ENCODE peak calls at places on chromosomes 5 and 9, in nine cellular contexts. One of them, this sample, is unnamed.

GRCh38 chr5:68953151-68953884 is 140.5 kb upstream of the SLC30A5 start:
- DNase-seq in MM.1S: no peak
- DNase-seq in PC-3: no peak
- DNase-seq in GM23248: no peak
- DNase-seq in HCT116: no peak
- DNase-seq in SK-N-SH: no peak
- DNase-seq in GM23338: no peak
- DNase-seq in neural progenitor cell: no peak
- DNase-seq in hepatocyte: no peak
- DNase-seq in this sample: no peak

GRCh38 chr5:33890147-33890546 is 1.6 kb downstream of the ADAMTS12 start:
- DNase-seq in MM.1S: no peak
- DNase-seq in PC-3: no peak
- DNase-seq in GM23248: peak; percentile 17
- DNase-seq in HCT116: no peak
- DNase-seq in GM23338: peak; percentile 10
- DNase-seq in neural progenitor cell: peak; percentile 22
- DNase-seq in hepatocyte: no peak
- DNase-seq in SK-N-SH: no peak
- DNase-seq in this sample: no peak

GRCh38 chr9:133107961-133108793 is 12.9 kb downstream of the RALGDS start:
- DNase-seq in SK-N-SH: no peak
- DNase-seq in neural progenitor cell: no peak
- DNase-seq in MM.1S: no peak
- DNase-seq in PC-3: no peak
- DNase-seq in hepatocyte: no peak
- DNase-seq in GM23338: no peak
- DNase-seq in HCT116: no peak
- DNase-seq in GM23248: no peak
- DNase-seq in this sample: no peak

GRCh38 chr5:77957-78804 is 13.8 kb upstream of the PLEKHG4B start:
- DNase-seq in HCT116: peak; percentile 47
- DNase-seq in hepatocyte: no peak
- DNase-seq in GM23338: peak; percentile 58
- DNase-seq in SK-N-SH: peak; percentile 70
- DNase-seq in GM23248: peak; percentile 63
- DNase-seq in neural progenitor cell: peak; percentile 75
- DNase-seq in MM.1S: peak; percentile 65
- DNase-seq in PC-3: peak; percentile 69
- DNase-seq in this sample: peak; percentile 72

GRCh38 chr9:93099551-93100264 is 3.7 kb downstream of the CARD19 start:
- DNase-seq in hepatocyte: no peak
- DNase-seq in PC-3: no peak
- DNase-seq in SK-N-SH: no peak
- DNase-seq in neural progenitor cell: no peak
- DNase-seq in GM23248: no peak
- DNase-seq in GM23338: no peak
- DNase-seq in MM.1S: no peak
- DNase-seq in HCT116: no peak
- DNase-seq in this sample: no peak

GRCh38 chr9:126916909-126917308 is 2.3 kb downstream of the RALGPS1 start:
- DNase-seq in MM.1S: no peak
- DNase-seq in neural progenitor cell: peak; percentile 28
- DNase-seq in GM23248: no peak
- DNase-seq in SK-N-SH: no peak
- DNase-seq in PC-3: no peak
- DNase-seq in hepatocyte: no peak
- DNase-seq in HCT116: peak; percentile 16
- DNase-seq in GM23338: peak; percentile 58
- DNase-seq in this sample: peak; percentile 30

GRCh38 chr9:133787749-133788015 is 49.5 kb upstream of the SARDH start:
- DNase-seq in GM23338: peak; percentile 63
- DNase-seq in GM23248: peak; percentile 15
- DNase-seq in neural progenitor cell: peak; percentile 61
- DNase-seq in MM.1S: no peak
- DNase-seq in HCT116: no peak
- DNase-seq in SK-N-SH: peak; percentile 77
- DNase-seq in PC-3: no peak
- DNase-seq in hepatocyte: peak; percentile 42
- DNase-seq in this sample: peak; percentile 64

GRCh38 chr5:172420215-172420934 is 34.0 kb downstream of the SH3PXD2B start:
- DNase-seq in SK-N-SH: no peak
- DNase-seq in HCT116: peak; percentile 60
- DNase-seq in GM23248: peak; percentile 93
- DNase-seq in PC-3: peak; percentile 93
- DNase-seq in GM23338: peak; percentile 74
- DNase-seq in MM.1S: peak; percentile 90
- DNase-seq in hepatocyte: peak; percentile 82
- DNase-seq in neural progenitor cell: no peak
- DNase-seq in this sample: peak; percentile 27

GRCh38 chr9:136087741-136088480 is 7.2 kb downstream of the NACC2 start:
- DNase-seq in SK-N-SH: peak; percentile 45
- DNase-seq in HCT116: no peak
- DNase-seq in hepatocyte: no peak
- DNase-seq in neural progenitor cell: peak; percentile 5
- DNase-seq in MM.1S: no peak
- DNase-seq in GM23338: no peak
- DNase-seq in PC-3: no peak
- DNase-seq in GM23248: no peak
- DNase-seq in this sample: no peak

GRCh38 chr9:99457981-99458380 is 235.9 kb downstream of the SEC61B start:
- DNase-seq in HCT116: no peak
- DNase-seq in GM23248: no peak
- DNase-seq in MM.1S: no peak
- DNase-seq in hepatocyte: no peak
- DNase-seq in neural progenitor cell: no peak
- DNase-seq in GM23338: no peak
- DNase-seq in PC-3: no peak
- DNase-seq in SK-N-SH: no peak
- DNase-seq in this sample: no peak

GRCh38 chr5:155101697-155102096 is 88.1 kb downstream of the KIF4B start:
- DNase-seq in HCT116: no peak
- DNase-seq in hepatocyte: no peak
- DNase-seq in GM23338: no peak
- DNase-seq in PC-3: no peak
- DNase-seq in SK-N-SH: no peak
- DNase-seq in GM23248: no peak
- DNase-seq in neural progenitor cell: no peak
- DNase-seq in MM.1S: no peak
- DNase-seq in this sample: no peak

GRCh38 chr9:117013596-117013995 is 326.5 kb downstream of the TRIM32 start:
- DNase-seq in GM23338: no peak
- DNase-seq in SK-N-SH: peak; percentile 18
- DNase-seq in HCT116: no peak
- DNase-seq in GM23248: no peak
- DNase-seq in PC-3: no peak
- DNase-seq in hepatocyte: no peak
- DNase-seq in MM.1S: no peak
- DNase-seq in neural progenitor cell: no peak
- DNase-seq in this sample: no peak

GRCh38 chr5:151924564-151925395 is at the start of gene GLRA1:
- DNase-seq in MM.1S: peak; percentile 16
- DNase-seq in neural progenitor cell: peak; percentile 93
- DNase-seq in hepatocyte: peak; percentile 83
- DNase-seq in GM23338: peak; percentile 92
- DNase-seq in SK-N-SH: peak; percentile 45
- DNase-seq in PC-3: peak; percentile 55
- DNase-seq in HCT116: no peak
- DNase-seq in GM23248: peak; percentile 70
- DNase-seq in this sample: peak; percentile 37

GRCh38 chr9:129280236-129281231 is 102.5 kb upstream of the IER5L start:
- DNase-seq in HCT116: no peak
- DNase-seq in GM23338: no peak
- DNase-seq in hepatocyte: no peak
- DNase-seq in SK-N-SH: peak; percentile 38
- DNase-seq in MM.1S: no peak
- DNase-seq in GM23248: no peak
- DNase-seq in PC-3: no peak
- DNase-seq in neural progenitor cell: no peak
- DNase-seq in this sample: no peak

GRCh38 chr9:136625101-136626065 is 37.3 kb upstream of the EGFL7 start:
- DNase-seq in GM23338: peak; percentile 57
- DNase-seq in MM.1S: no peak
- DNase-seq in HCT116: no peak
- DNase-seq in neural progenitor cell: peak; percentile 75
- DNase-seq in SK-N-SH: peak; percentile 82
- DNase-seq in PC-3: peak; percentile 21
- DNase-seq in GM23248: peak; percentile 51
- DNase-seq in hepatocyte: peak; percentile 80
- DNase-seq in this sample: no peak

GRCh38 chr9:21408817-21409216 is at the start of gene IFNA8:
- DNase-seq in SK-N-SH: no peak
- DNase-seq in PC-3: no peak
- DNase-seq in HCT116: no peak
- DNase-seq in MM.1S: no peak
- DNase-seq in GM23248: no peak
- DNase-seq in neural progenitor cell: no peak
- DNase-seq in GM23338: no peak
- DNase-seq in hepatocyte: no peak
- DNase-seq in this sample: no peak

GRCh38 chr5:114332493-114332892 is 29.4 kb upstream of the KCNN2 start:
- DNase-seq in PC-3: no peak
- DNase-seq in neural progenitor cell: no peak
- DNase-seq in GM23338: no peak
- DNase-seq in GM23248: no peak
- DNase-seq in MM.1S: no peak
- DNase-seq in SK-N-SH: no peak
- DNase-seq in hepatocyte: no peak
- DNase-seq in HCT116: no peak
- DNase-seq in this sample: no peak

GRCh38 chr5:141811287-141812155 is 66.7 kb downstream of the PCDH1 start:
- DNase-seq in MM.1S: peak; percentile 12
- DNase-seq in GM23248: peak; percentile 36
- DNase-seq in SK-N-SH: peak; percentile 86
- DNase-seq in HCT116: no peak
- DNase-seq in hepatocyte: peak; percentile 38
- DNase-seq in PC-3: no peak
- DNase-seq in GM23338: peak; percentile 95
- DNase-seq in neural progenitor cell: peak; percentile 91
- DNase-seq in this sample: peak; percentile 49

GRCh38 chr5:180862645-180863044 is 1.6 kb upstream of the ZFP62 start:
- DNase-seq in GM23338: peak; percentile 82
- DNase-seq in MM.1S: no peak
- DNase-seq in PC-3: no peak
- DNase-seq in SK-N-SH: no peak
- DNase-seq in hepatocyte: no peak
- DNase-seq in GM23248: no peak
- DNase-seq in neural progenitor cell: peak; percentile 53
- DNase-seq in HCT116: no peak
- DNase-seq in this sample: no peak

GRCh38 chr5:43038523-43038989 is 1.6 kb downstream of the ANXA2R start:
- DNase-seq in HCT116: no peak
- DNase-seq in SK-N-SH: no peak
- DNase-seq in MM.1S: peak; percentile 79
- DNase-seq in PC-3: peak; percentile 64
- DNase-seq in GM23338: peak; percentile 46
- DNase-seq in GM23248: no peak
- DNase-seq in neural progenitor cell: peak; percentile 51
- DNase-seq in hepatocyte: no peak
- DNase-seq in this sample: peak; percentile 27
- TF ChIP-seq EZH2phosphoT487 in HCT116: no peak
- TF ChIP-seq EZH2phosphoT487 in SK-N-SH: no peak
- TF ChIP-seq EZH2phosphoT487 in MM.1S: no peak
- TF ChIP-seq EZH2phosphoT487 in PC-3: no peak
- TF ChIP-seq EZH2phosphoT487 in GM23338: no peak
- TF ChIP-seq EZH2phosphoT487 in GM23248: no peak
- TF ChIP-seq EZH2phosphoT487 in neural progenitor cell: peak; percentile 53
- TF ChIP-seq EZH2phosphoT487 in hepatocyte: no peak
- TF ChIP-seq EZH2phosphoT487 in this sample: no peak

GRCh38 chr5:132684922-132685720 is 11.3 kb downstream of the IL4 start:
- DNase-seq in SK-N-SH: no peak
- DNase-seq in GM23338: no peak
- DNase-seq in neural progenitor cell: no peak
- DNase-seq in GM23248: no peak
- DNase-seq in PC-3: no peak
- DNase-seq in MM.1S: no peak
- DNase-seq in HCT116: no peak
- DNase-seq in hepatocyte: no peak
- DNase-seq in this sample: no peak
- H3K4me3 ChIP-seq in SK-N-SH: no peak overlapping the region
- H3K4me3 ChIP-seq in GM23338: no peak overlapping the region
- H3K4me3 ChIP-seq in neural progenitor cell: no peak overlapping the region
- H3K4me3 ChIP-seq in GM23248: no peak overlapping the region
- H3K4me3 ChIP-seq in PC-3: no peak overlapping the region
- H3K4me3 ChIP-seq in MM.1S: no peak overlapping the region
- H3K4me3 ChIP-seq in HCT116: no peak overlapping the region
- H3K4me3 ChIP-seq in hepatocyte: no peak overlapping the region
- H3K4me3 ChIP-seq in this sample: no peak overlapping the region

GRCh38 chr5:169808118-169808581 is 171.1 kb downstream of the DOCK2 start:
- DNase-seq in hepatocyte: no peak
- DNase-seq in SK-N-SH: no peak
- DNase-seq in GM23338: peak; percentile 81
- DNase-seq in GM23248: no peak
- DNase-seq in neural progenitor cell: peak; percentile 68
- DNase-seq in PC-3: no peak
- DNase-seq in MM.1S: no peak
- DNase-seq in HCT116: no peak
- DNase-seq in this sample: no peak

GRCh38 chr5:169804861-169805260 is 167.8 kb downstream of the DOCK2 start:
- DNase-seq in PC-3: no peak
- DNase-seq in GM23248: peak; percentile 78
- DNase-seq in GM23338: no peak
- DNase-seq in HCT116: no peak
- DNase-seq in MM.1S: no peak
- DNase-seq in neural progenitor cell: no peak
- DNase-seq in SK-N-SH: no peak
- DNase-seq in hepatocyte: no peak
- DNase-seq in this sample: no peak

GRCh38 chr5:169805937-169806700 is 169.0 kb downstream of the DOCK2 start:
- DNase-seq in hepatocyte: no peak
- DNase-seq in SK-N-SH: no peak
- DNase-seq in PC-3: no peak
- DNase-seq in neural progenitor cell: no peak
- DNase-seq in HCT116: no peak
- DNase-seq in GM23338: no peak
- DNase-seq in GM23248: peak; percentile 21
- DNase-seq in MM.1S: no peak
- DNase-seq in this sample: no peak

GRCh38 chr5:169803077-169803981 is 166.3 kb downstream of the DOCK2 start:
- DNase-seq in GM23338: no peak
- DNase-seq in HCT116: no peak
- DNase-seq in SK-N-SH: peak; percentile 59
- DNase-seq in PC-3: peak; percentile 33
- DNase-seq in neural progenitor cell: no peak
- DNase-seq in MM.1S: no peak
- DNase-seq in hepatocyte: peak; percentile 64
- DNase-seq in GM23248: peak; percentile 98
- DNase-seq in this sample: no peak

GRCh38 chr5:169805527-169805934 is 168.5 kb downstream of the DOCK2 start:
- DNase-seq in GM23248: peak; percentile 78
- DNase-seq in GM23338: no peak
- DNase-seq in PC-3: no peak
- DNase-seq in HCT116: no peak
- DNase-seq in hepatocyte: no peak
- DNase-seq in MM.1S: no peak
- DNase-seq in neural progenitor cell: peak; percentile 30
- DNase-seq in SK-N-SH: no peak
- DNase-seq in this sample: no peak
- TF ChIP-seq EZH2phosphoT487 in GM23248: no peak
- TF ChIP-seq EZH2phosphoT487 in GM23338: no peak
- TF ChIP-seq EZH2phosphoT487 in PC-3: no peak
- TF ChIP-seq EZH2phosphoT487 in HCT116: no peak
- TF ChIP-seq EZH2phosphoT487 in hepatocyte: no peak
- TF ChIP-seq EZH2phosphoT487 in MM.1S: no peak
- TF ChIP-seq EZH2phosphoT487 in neural progenitor cell: no peak
- TF ChIP-seq EZH2phosphoT487 in SK-N-SH: no peak
- TF ChIP-seq EZH2phosphoT487 in this sample: no peak

GRCh38 chr5:62257018-62257367 is 49.0 kb upstream of the KIF2A start:
- DNase-seq in PC-3: no peak
- DNase-seq in MM.1S: no peak
- DNase-seq in SK-N-SH: no peak
- DNase-seq in GM23338: no peak
- DNase-seq in hepatocyte: no peak
- DNase-seq in neural progenitor cell: no peak
- DNase-seq in HCT116: no peak
- DNase-seq in GM23248: no peak
- DNase-seq in this sample: no peak
- H3K4me3 ChIP-seq in PC-3: no peak overlapping the region
- H3K4me3 ChIP-seq in MM.1S: no peak overlapping the region
- H3K4me3 ChIP-seq in SK-N-SH: no peak overlapping the region
- H3K4me3 ChIP-seq in GM23338: no peak overlapping the region
- H3K4me3 ChIP-seq in hepatocyte: no peak overlapping the region
- H3K4me3 ChIP-seq in neural progenitor cell: no peak overlapping the region
- H3K4me3 ChIP-seq in HCT116: no peak overlapping the region
- H3K4me3 ChIP-seq in GM23248: no peak overlapping the region
- H3K4me3 ChIP-seq in this sample: peak overlapping the region; percentile 4